ENCODE peak calls at places on chromosomes 11 and 22, in four cellular contexts. O is HepG2, I is HCT116, F is K562. S is an unnamed sample.

GRCh38 chr11:78438298-78438975 is 20.8 kb upstream of the GAB2 start:
- DNase-seq in O (no peak), I (no peak), F (no peak), S (no peak)

GRCh38 chr11:19558189-19558986 is 154.2 kb upstream of the NAV2 start:
- DNase-seq in O (no peak), I (no peak), F (no peak), S (no peak)

GRCh38 chr11:862028-862703 is 19.5 kb downstream of the TSPAN4 start:
- DNase-seq in O (no peak), I (no peak), F (peak; percentile 85), S (no peak)

GRCh38 chr11:70183032-70183431 is 20.1 kb upstream of the FADD start:
- DNase-seq in O (no peak), I (no peak), F (no peak), S (no peak)

GRCh38 chr22:42366815-42367581 is 65.2 kb downstream of the NFAM1 start:
- DNase-seq in O (no peak), I (no peak), F (no peak), S (no peak)

GRCh38 chr11:100719809-100720221 is 32.7 kb downstream of the ARHGAP42 start:
- DNase-seq in O (no peak), I (peak; percentile 63), F (peak; percentile 25), S (no peak)

GRCh38 chr11:96264364-96264763 is 78.6 kb downstream of the MAML2 start:
- DNase-seq in O (no peak), I (no peak), F (no peak), S (no peak)

GRCh38 chr22:39117585-39118191 is 20.6 kb downstream of the APOBEC3H start:
- DNase-seq in O (peak; percentile 60), I (peak; percentile 53), F (peak; percentile 42), S (peak; percentile 24)

GRCh38 chr11:14908214-14908880 is 16.3 kb upstream of the CYP2R1 start:
- DNase-seq in O (peak; percentile 44), I (peak; percentile 51), F (peak; percentile 45), S (no peak)

GRCh38 chr22:46827781-46828180 is 65.3 kb downstream of the TBC1D22A start:
- DNase-seq in O (no peak), I (no peak), F (no peak), S (no peak)

GRCh38 chr11:91717169-91717568 is 507.4 kb upstream of the FAT3 start:
- DNase-seq in O (no peak), I (no peak), F (no peak), S (no peak)

GRCh38 chr11:18615628-18616392 is 16.2 kb downstream of the MISFA start:
- DNase-seq in O (no peak), I (no peak), F (no peak), S (no peak)

GRCh38 chr11:93020248-93021088 is 51.0 kb downstream of the MTNR1B start:
- DNase-seq in O (no peak), I (no peak), F (no peak), S (no peak)

GRCh38 chr22:50456466-50457234 is 18.2 kb downstream of the SBF1 start:
- DNase-seq in O (no peak), I (no peak), F (peak; percentile 38), S (no peak)

GRCh38 chr11:118929496-118930151 is 3.9 kb upstream of the BCL9L start:
- DNase-seq in O (peak; percentile 64), I (peak; percentile 89), F (peak; percentile 73), S (no peak)

GRCh38 chr11:45796461-45796861 is 8.5 kb upstream of the SLC35C1 start:
- DNase-seq in O (no peak), I (no peak), F (no peak), S (no peak)

GRCh38 chr22:17368727-17369552 is at the start of gene CECR2:
- DNase-seq in O (no peak), I (peak; percentile 34), F (peak; percentile 61), S (no peak)

GRCh38 chr22:50206599-50206998 is 5.8 kb downstream of the SELENOO start:
- DNase-seq in O (peak; percentile 35), I (no peak), F (peak; percentile 42), S (no peak)

GRCh38 chr11:61080986-61081590 is 21.2 kb upstream of the CD5 start:
- DNase-seq in O (no peak), I (no peak), F (no peak), S (no peak)

GRCh38 chr11:71153005-71153395 is 99.4 kb downstream of the SHANK2 start:
- DNase-seq in O (peak; percentile 46), I (no peak), F (no peak), S (no peak)

GRCh38 chr22:28771195-28771791 is 1.2 kb upstream of the CCDC117 start:
- DNase-seq in O (peak; percentile 67), I (no peak), F (no peak), S (no peak)

GRCh38 chr11:105935791-105936190 is 86.2 kb downstream of the MSANTD4 start:
- DNase-seq in O (no peak), I (peak; percentile 21), F (no peak), S (no peak)

GRCh38 chr11:70891844-70892380 is 360.5 kb downstream of the SHANK2 start:
- DNase-seq in O (no peak), I (no peak), F (no peak), S (no peak)

GRCh38 chr11:35593143-35593542 is 25.1 kb upstream of the FJX1 start:
- DNase-seq in O (no peak), I (no peak), F (no peak), S (no peak)
- TF ChIP-seq TCF7L2 in O (no peak), I (no peak), F (no peak), S (no peak)

DNA sequence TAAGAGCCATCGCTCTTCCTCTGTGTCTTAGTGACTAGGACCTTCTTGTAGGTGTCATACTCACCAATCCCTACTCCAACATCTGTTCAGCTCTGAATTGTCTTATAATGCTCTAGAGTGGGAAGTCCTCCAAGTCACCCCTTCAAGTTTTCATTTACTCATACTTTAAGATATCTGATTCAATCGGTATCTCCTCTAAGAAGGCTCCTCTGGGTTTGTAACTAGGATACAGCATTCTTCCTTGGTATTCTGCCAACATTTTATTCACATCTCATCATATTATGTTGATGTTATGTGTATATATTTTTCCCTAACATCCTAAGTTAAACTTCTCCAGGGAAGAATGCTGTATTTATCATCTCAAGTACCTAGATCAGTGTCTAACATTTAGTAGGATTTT is 662.1 kb downstream of the NTM start:
- DNase-seq in O (no peak), I (no peak), F (no peak), S (no peak)
- H3K27ac ChIP-seq in O (no peak overlapping the region), I (no peak overlapping the region), F (no peak overlapping the region), S (no peak overlapping the region)

DNA sequence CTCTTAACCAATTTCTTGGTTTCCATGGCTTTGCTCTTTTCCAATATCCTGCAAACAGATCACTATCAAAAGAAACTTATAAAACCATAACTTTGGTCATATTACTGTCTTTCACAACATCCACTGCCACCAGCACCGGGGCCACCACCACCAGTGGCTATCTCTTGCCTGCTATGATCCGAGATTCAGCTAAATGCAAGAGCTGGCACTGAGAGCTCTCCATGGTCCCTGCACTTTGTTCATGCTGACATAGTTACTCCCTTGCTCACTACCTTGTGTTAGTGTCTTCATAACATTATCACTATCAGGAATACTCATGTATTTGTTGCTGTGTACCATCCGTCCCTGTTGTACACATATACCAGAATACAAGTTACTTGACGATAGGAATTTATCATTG is 299.0 kb downstream of the ETS1 start:
- DNase-seq in O (no peak), I (no peak), F (no peak), S (no peak)
- TF ChIP-seq TCF7L2 in O (no peak), I (no peak), F (no peak), S (no peak)

GRCh38 chr11:62545437-62546243 is 966 bp downstream of the AHNAK start:
- DNase-seq in O (peak; percentile 86), I (peak; percentile 75), F (peak; percentile 89), S (no peak)

GRCh38 chr11:62546937-62547625 is 475 bp upstream of the AHNAK start:
- DNase-seq in O (no peak), I (no peak), F (no peak), S (no peak)

GRCh38 chr11:62548545-62549335 is 2.1 kb upstream of the AHNAK start:
- DNase-seq in O (peak; percentile 78), I (no peak), F (peak; percentile 43), S (no peak)

GRCh38 chr11:62546244-62546936 is at the start of gene AHNAK:
- DNase-seq in O (no peak), I (no peak), F (peak; percentile 82), S (no peak)

DNA sequence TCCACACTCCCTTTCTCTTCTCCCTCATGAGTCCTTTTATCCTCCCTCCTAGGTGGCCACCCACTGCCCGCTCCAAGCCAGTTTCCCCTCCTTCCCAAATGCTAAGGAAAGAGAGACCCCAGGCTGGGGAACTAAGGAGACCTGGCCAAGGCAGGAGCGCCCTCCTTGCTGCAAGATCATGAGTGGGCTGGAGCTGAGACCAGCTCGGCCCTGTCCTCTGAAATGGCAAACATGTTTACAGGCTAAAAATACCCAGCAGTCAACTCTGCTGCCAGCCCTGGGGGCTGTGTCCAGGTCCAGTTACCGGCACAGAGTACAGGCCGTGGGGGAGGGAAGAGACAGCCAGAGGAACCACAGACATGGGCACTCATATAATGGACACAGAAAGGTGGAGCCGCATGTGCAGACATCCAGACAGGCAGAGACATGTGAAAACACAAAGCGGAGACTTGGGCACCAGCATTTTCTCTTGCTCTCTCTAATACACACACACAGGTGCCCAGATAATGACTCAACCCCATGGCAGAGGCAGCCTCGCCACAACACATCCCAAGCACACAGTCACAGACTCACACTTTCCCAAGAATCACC is 1.2 kb upstream of the AHNAK start:
- DNase-seq in O (peak; percentile 81), I (no peak), F (no peak), S (no peak)
- H3K27ac ChIP-seq in O (peak overlapping the region; percentile 96), I (peak overlapping the region; percentile 75), F (no peak overlapping the region), S (peak overlapping the region; percentile 91)

DNA sequence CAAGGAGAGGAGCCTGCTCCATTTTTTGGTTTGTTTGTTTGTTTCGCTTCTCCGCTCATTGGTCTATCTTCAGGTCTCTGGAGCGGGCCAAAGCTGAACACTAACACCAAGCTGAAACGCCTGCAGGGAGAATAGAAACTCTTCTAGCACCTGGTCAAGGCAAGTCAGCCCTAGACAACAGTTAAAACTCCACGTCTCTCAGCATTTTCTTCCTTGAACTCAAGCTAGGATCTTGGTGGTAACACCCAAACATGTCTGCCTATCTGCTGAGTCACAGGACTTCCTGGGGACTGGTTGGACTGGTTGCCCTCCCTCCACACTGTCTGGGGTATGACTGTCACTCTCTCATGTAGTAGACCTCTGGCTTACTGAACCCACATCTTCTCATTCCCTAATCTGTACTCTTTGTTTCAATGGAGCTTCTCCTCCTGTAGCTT is 23.9 kb upstream of the RBFOX2 start:
- DNase-seq in O (no peak), I (peak; percentile 77), F (peak; percentile 77), S (no peak)
- TF ChIP-seq TCF7L2 in O (no peak), I (no peak), F (no peak), S (no peak)

S was measured in Panc1.